ENCODE peak calls at places on chromosomes 16 and 17, in six cellular contexts. One of them, this sample, is unnamed.

GRCh38 chr17:65530985-65531507 is 30.4 kb downstream of the AXIN2 start:
- DNase-seq in astrocyte of the cerebellum: no peak
- DNase-seq in Peyer's patch: no peak
- DNase-seq in foreskin fibroblast: peak
- DNase-seq in CD8-positive, alpha-beta T cell: no peak
- DNase-seq in uterus: no peak
- DNase-seq in this sample: no peak

GRCh38 chr17:75846701-75847594 is 2.7 kb upstream of the UNC13D start:
- DNase-seq in CD8-positive, alpha-beta T cell: no peak
- DNase-seq in astrocyte of the cerebellum: no peak
- DNase-seq in uterus: no peak
- DNase-seq in Peyer's patch: no peak
- DNase-seq in foreskin fibroblast: no peak
- DNase-seq in this sample: no peak

GRCh38 chr16:30473231-30474061 is 904 bp downstream of the ITGAL start:
- DNase-seq in astrocyte of the cerebellum: no peak
- DNase-seq in uterus: no peak
- DNase-seq in CD8-positive, alpha-beta T cell: peak
- DNase-seq in foreskin fibroblast: no peak
- DNase-seq in Peyer's patch: peak
- DNase-seq in this sample: no peak

GRCh38 chr17:40461036-40461721 is 17.9 kb downstream of the IGFBP4 start:
- DNase-seq in uterus: no peak
- DNase-seq in astrocyte of the cerebellum: no peak
- DNase-seq in Peyer's patch: no peak
- DNase-seq in CD8-positive, alpha-beta T cell: no peak
- DNase-seq in foreskin fibroblast: peak
- DNase-seq in this sample: no peak

GRCh38 chr17:78597923-78598545 is 20.8 kb upstream of the DNAH17 start:
- DNase-seq in foreskin fibroblast: peak
- DNase-seq in uterus: no peak
- DNase-seq in Peyer's patch: no peak
- DNase-seq in CD8-positive, alpha-beta T cell: no peak
- DNase-seq in astrocyte of the cerebellum: no peak
- DNase-seq in this sample: no peak

GRCh38 chr16:61590577-61590976 is 445.7 kb downstream of the CDH8 start:
- DNase-seq in astrocyte of the cerebellum: no peak
- DNase-seq in foreskin fibroblast: no peak
- DNase-seq in uterus: no peak
- DNase-seq in Peyer's patch: no peak
- DNase-seq in CD8-positive, alpha-beta T cell: no peak
- DNase-seq in this sample: no peak

GRCh38 chr16:86932130-86932982 is 354.0 kb downstream of the FOXL1 start:
- DNase-seq in foreskin fibroblast: no peak
- DNase-seq in uterus: no peak
- DNase-seq in astrocyte of the cerebellum: no peak
- DNase-seq in CD8-positive, alpha-beta T cell: no peak
- DNase-seq in Peyer's patch: no peak
- DNase-seq in this sample: no peak

GRCh38 chr17:64156670-64157069 is 26.7 kb upstream of the ERN1 start:
- DNase-seq in foreskin fibroblast: no peak
- DNase-seq in Peyer's patch: no peak
- DNase-seq in CD8-positive, alpha-beta T cell: no peak
- DNase-seq in uterus: no peak
- DNase-seq in astrocyte of the cerebellum: no peak
- DNase-seq in this sample: no peak

GRCh38 chr17:68489919-68490318 is 22.3 kb upstream of the PRKAR1A start:
- DNase-seq in uterus: no peak
- DNase-seq in Peyer's patch: no peak
- DNase-seq in astrocyte of the cerebellum: no peak
- DNase-seq in foreskin fibroblast: peak
- DNase-seq in CD8-positive, alpha-beta T cell: no peak
- DNase-seq in this sample: no peak

GRCh38 chr17:18920911-18921441 is 31.0 kb upstream of the SLC5A10 start:
- DNase-seq in foreskin fibroblast: peak
- DNase-seq in uterus: no peak
- DNase-seq in Peyer's patch: no peak
- DNase-seq in astrocyte of the cerebellum: no peak
- DNase-seq in CD8-positive, alpha-beta T cell: peak
- DNase-seq in this sample: no peak

GRCh38 chr17:78839173-78839761 is 1.3 kb downstream of the USP36 start:
- DNase-seq in foreskin fibroblast: peak
- DNase-seq in astrocyte of the cerebellum: no peak
- DNase-seq in Peyer's patch: no peak
- DNase-seq in CD8-positive, alpha-beta T cell: no peak
- DNase-seq in uterus: no peak
- DNase-seq in this sample: peak

GRCh38 chr17:35548213-35548810 is 10.8 kb upstream of the SLFN12L start:
- DNase-seq in CD8-positive, alpha-beta T cell: no peak
- DNase-seq in foreskin fibroblast: no peak
- DNase-seq in Peyer's patch: no peak
- DNase-seq in astrocyte of the cerebellum: no peak
- DNase-seq in uterus: no peak
- DNase-seq in this sample: no peak

GRCh38 chr17:7557147-7557764 is 1.3 kb upstream of the TNFSF13 start:
- DNase-seq in astrocyte of the cerebellum: no peak
- DNase-seq in foreskin fibroblast: no peak
- DNase-seq in CD8-positive, alpha-beta T cell: no peak
- DNase-seq in uterus: no peak
- DNase-seq in Peyer's patch: peak
- DNase-seq in this sample: no peak

GRCh38 chr16:11994187-11995119 is 17.9 kb downstream of the SNX29 start:
- DNase-seq in Peyer's patch: peak
- DNase-seq in foreskin fibroblast: peak
- DNase-seq in uterus: no peak
- DNase-seq in astrocyte of the cerebellum: no peak
- DNase-seq in CD8-positive, alpha-beta T cell: no peak
- DNase-seq in this sample: no peak

GRCh38 chr16:13521356-13521755 is 398.6 kb upstream of the ERCC4 start:
- DNase-seq in foreskin fibroblast: no peak
- DNase-seq in CD8-positive, alpha-beta T cell: no peak
- DNase-seq in Peyer's patch: no peak
- DNase-seq in astrocyte of the cerebellum: no peak
- DNase-seq in uterus: no peak
- DNase-seq in this sample: no peak

GRCh38 chr17:28714281-28714680 is 2.6 kb upstream of the PROCA1 start:
- DNase-seq in uterus: peak
- DNase-seq in CD8-positive, alpha-beta T cell: no peak
- DNase-seq in foreskin fibroblast: no peak
- DNase-seq in astrocyte of the cerebellum: no peak
- DNase-seq in Peyer's patch: no peak
- DNase-seq in this sample: no peak

GRCh38 chr17:75182319-75182568 is 515 bp downstream of the SUMO2 start:
- DNase-seq in astrocyte of the cerebellum: no peak
- DNase-seq in Peyer's patch: no peak
- DNase-seq in uterus: peak
- DNase-seq in CD8-positive, alpha-beta T cell: no peak
- DNase-seq in foreskin fibroblast: no peak
- DNase-seq in this sample: no peak

GRCh38 chr16:19898924-19899604 is 14.4 kb upstream of the GPRC5B start:
- DNase-seq in astrocyte of the cerebellum: peak
- DNase-seq in Peyer's patch: peak
- DNase-seq in uterus: peak
- DNase-seq in CD8-positive, alpha-beta T cell: no peak
- DNase-seq in foreskin fibroblast: peak
- DNase-seq in this sample: peak

GRCh38 chr17:55458977-55459376 is 37.3 kb upstream of the MMD start:
- DNase-seq in uterus: no peak
- DNase-seq in CD8-positive, alpha-beta T cell: no peak
- DNase-seq in foreskin fibroblast: peak
- DNase-seq in astrocyte of the cerebellum: peak
- DNase-seq in Peyer's patch: no peak
- DNase-seq in this sample: peak

GRCh38 chr16:48546774-48547173 is 63.2 kb downstream of the N4BP1 start:
- DNase-seq in astrocyte of the cerebellum: no peak
- DNase-seq in foreskin fibroblast: no peak
- DNase-seq in CD8-positive, alpha-beta T cell: no peak
- DNase-seq in uterus: no peak
- DNase-seq in Peyer's patch: peak
- DNase-seq in this sample: no peak

DNA sequence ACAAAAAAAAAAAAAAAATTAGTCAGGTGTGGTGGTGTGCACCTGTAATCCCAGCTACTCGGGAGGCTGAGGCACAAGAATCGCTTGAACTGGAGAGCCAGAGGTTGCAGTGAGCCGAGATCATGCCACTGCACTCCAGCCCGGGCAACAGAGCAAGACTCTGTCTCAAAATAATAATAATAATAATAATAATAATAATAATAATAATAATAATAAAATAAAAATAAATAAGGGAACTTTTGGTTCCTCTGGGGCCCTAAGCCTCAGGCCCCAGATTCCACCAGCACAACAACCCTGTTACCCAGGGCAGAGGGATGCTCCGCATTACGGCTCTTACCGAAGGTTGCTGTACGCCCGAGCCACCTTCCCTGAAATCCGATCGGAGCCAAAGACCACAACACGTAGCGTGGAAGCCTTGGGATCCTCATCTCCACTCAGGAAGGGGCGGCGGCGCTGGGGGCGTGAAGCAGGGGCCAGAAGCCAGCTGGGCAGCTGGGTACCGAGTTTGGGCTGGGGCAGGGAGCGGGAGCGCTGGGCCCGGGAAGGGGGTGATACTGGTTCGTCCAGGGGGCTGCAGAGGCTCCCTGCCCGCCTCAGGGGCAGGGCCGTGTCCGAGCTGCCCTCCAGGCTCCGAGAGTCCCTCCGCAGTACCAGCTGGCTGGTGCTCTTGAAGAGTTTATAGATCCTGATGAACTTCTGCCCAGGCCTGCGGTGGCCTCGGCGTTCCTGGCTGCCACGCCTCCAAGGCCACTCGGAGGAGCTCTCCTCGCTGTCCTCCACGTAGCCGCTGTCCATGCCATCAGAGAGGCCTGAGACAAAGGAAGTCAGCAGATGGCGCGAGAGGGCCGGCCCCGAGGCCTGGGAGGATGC is 20.6 kb upstream of the PIK3R6 start:
- DNase-seq in foreskin fibroblast: peak
- DNase-seq in CD8-positive, alpha-beta T cell: no peak
- DNase-seq in Peyer's patch: no peak
- DNase-seq in uterus: no peak
- DNase-seq in astrocyte of the cerebellum: no peak
- DNase-seq in this sample: peak
- TF ChIP-seq CTCF in foreskin fibroblast: peak
- TF ChIP-seq CTCF in CD8-positive, alpha-beta T cell: no peak
- TF ChIP-seq CTCF in Peyer's patch: peak
- TF ChIP-seq CTCF in uterus: no peak
- TF ChIP-seq CTCF in astrocyte of the cerebellum: peak
- TF ChIP-seq CTCF in this sample: no peak

DNA sequence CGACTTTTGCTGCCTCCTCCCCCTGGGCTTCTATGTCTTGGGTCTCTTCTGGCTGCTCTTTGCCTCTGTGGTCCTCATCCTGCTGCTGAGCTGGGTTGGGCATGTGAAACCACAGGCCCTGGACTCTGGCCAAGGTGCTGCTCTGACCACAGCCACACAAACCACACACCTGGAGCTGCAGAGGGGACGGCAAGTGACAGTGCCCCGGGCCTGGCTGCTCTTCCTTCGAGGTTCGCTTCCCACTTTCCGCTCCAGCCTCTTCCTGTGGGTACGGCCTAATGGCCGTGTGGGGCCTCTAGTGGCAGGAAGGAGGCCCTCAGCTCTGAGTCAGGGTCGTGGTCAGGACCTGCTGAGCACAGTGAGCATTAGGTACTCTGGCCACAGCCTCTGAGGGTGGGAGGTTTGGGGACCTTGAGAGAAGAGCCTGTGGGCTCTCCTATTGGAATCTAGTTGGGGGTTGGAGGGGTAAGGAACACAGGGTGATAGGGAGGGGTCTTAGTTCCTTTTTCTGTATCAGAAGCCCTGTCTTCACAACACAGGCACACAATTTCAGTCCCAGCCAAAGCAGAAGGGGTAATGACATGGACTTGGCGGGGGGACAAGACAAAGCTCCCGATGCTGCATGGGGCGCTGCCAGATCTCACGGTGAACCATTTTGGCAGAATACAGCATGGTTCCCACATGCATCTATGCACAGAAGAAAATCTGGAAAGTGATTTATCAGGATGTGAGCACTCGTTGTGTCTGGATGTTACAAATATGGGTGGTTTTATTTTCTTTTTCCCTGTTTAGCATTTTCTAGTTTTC is 2.3 kb downstream of the GP1BA start:
- DNase-seq in astrocyte of the cerebellum: no peak
- DNase-seq in Peyer's patch: no peak
- DNase-seq in CD8-positive, alpha-beta T cell: no peak
- DNase-seq in uterus: no peak
- DNase-seq in foreskin fibroblast: peak
- DNase-seq in this sample: peak
- TF ChIP-seq CTCF in astrocyte of the cerebellum: peak
- TF ChIP-seq CTCF in Peyer's patch: peak
- TF ChIP-seq CTCF in CD8-positive, alpha-beta T cell: no peak
- TF ChIP-seq CTCF in uterus: no peak
- TF ChIP-seq CTCF in foreskin fibroblast: peak
- TF ChIP-seq CTCF in this sample: peak

GRCh38 chr17:2366747-2367494 is 29.6 kb downstream of the SGSM2 start:
- DNase-seq in foreskin fibroblast: peak
- DNase-seq in astrocyte of the cerebellum: no peak
- DNase-seq in Peyer's patch: no peak
- DNase-seq in uterus: no peak
- DNase-seq in CD8-positive, alpha-beta T cell: no peak
- DNase-seq in this sample: no peak
- TF ChIP-seq CTCF in foreskin fibroblast: no peak
- TF ChIP-seq CTCF in astrocyte of the cerebellum: peak
- TF ChIP-seq CTCF in Peyer's patch: no peak
- TF ChIP-seq CTCF in uterus: no peak
- TF ChIP-seq CTCF in CD8-positive, alpha-beta T cell: no peak
- TF ChIP-seq CTCF in this sample: no peak

DNA sequence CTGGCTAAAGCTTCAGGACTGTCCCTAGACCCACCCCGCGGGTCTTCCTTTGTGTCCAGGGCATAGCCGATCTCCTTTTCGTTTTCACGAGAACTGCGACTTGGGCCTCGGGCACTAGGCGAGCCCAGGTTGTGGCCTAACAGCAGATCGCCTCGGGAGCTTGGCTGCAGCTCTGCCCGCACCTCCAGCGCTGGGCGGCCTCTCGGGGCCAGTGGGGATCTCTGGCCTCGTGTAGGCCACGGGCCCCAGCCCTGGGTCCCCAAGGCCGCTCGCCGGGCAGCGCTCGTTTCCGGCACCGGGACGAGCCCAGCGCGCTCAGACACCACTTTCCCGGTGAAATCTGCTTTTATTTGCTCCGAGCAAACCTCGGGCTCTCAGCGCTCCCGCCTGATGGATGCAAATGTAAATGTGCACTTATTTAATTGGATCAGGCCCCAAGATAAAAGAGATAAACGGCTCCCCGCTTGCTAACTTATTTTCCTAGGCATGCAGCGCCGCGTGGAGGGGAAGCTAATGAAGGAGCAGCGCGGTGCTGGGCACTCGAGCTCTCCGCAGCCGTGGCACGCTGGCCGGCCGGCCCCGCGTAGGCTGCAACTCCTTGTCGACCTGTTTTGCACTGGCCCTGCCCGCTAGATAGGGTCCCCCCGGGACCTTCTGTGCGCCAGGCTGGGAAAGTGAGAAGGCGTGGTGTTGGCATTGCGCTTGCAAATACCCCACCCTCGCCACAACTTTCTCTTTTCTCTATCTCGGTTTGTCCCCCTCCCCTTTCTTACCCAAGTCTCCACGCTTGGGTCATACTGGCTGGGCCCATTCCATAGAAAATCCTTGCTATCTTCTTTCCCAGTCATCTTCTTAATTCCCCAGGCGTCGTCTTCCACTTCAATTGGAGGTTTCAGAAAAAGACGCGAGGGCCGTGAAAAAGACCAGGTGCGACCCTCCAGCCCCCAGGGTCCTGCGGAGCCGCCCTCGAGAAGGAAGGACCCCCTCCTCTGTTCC is 8.0 kb downstream of the IRX5 start:
- DNase-seq in astrocyte of the cerebellum: no peak
- DNase-seq in Peyer's patch: no peak
- DNase-seq in foreskin fibroblast: peak
- DNase-seq in CD8-positive, alpha-beta T cell: no peak
- DNase-seq in uterus: no peak
- DNase-seq in this sample: no peak
- TF ChIP-seq CTCF in astrocyte of the cerebellum: no peak
- TF ChIP-seq CTCF in Peyer's patch: no peak
- TF ChIP-seq CTCF in foreskin fibroblast: no peak
- TF ChIP-seq CTCF in CD8-positive, alpha-beta T cell: no peak
- TF ChIP-seq CTCF in uterus: no peak
- TF ChIP-seq CTCF in this sample: no peak